ENCODE peak calls at places on chromosomes 3 and 15, in six cellular contexts. Q is Peyer's patch; N is AG04450; M is CD4-positive, alpha-beta T cell; R is small intestine; A is dorsolateral prefrontal cortex. Z is an unnamed sample.

GRCh38 chr3:162022931-162023330 is 526.3 kb downstream of the OTOL1 start:
- DNase-seq in Q (no peak), N (no peak), M (no peak), R (no peak), A (no peak), Z (no peak)

GRCh38 chr15:42157981-42158765 is 1.7 kb upstream of the PLA2G4F start:
- DNase-seq in Q (no peak), N (peak), M (no peak), R (no peak), A (no peak), Z (no peak)

GRCh38 chr3:105527949-105528348 is 161.2 kb downstream of the ALCAM start:
- DNase-seq in Q (no peak), N (no peak), M (no peak), R (no peak), A (no peak), Z (no peak)

GRCh38 chr15:90889313-90889730 is 5.0 kb downstream of the FES start:
- DNase-seq in Q (peak), N (no peak), M (no peak), R (peak), A (no peak), Z (no peak)

GRCh38 chr3:40237892-40238571 is 71.5 kb upstream of the EIF1B start:
- DNase-seq in Q (no peak), N (no peak), M (no peak), R (no peak), A (no peak), Z (no peak)

GRCh38 chr3:175378348-175378747 is 519.2 kb downstream of the NAALADL2 start:
- DNase-seq in Q (no peak), N (no peak), M (no peak), R (peak), A (no peak), Z (no peak)

GRCh38 chr3:70992557-70992956 is 591.0 kb downstream of the FOXP1 start:
- DNase-seq in Q (no peak), N (no peak), M (no peak), R (no peak), A (no peak), Z (no peak)

GRCh38 chr15:55343168-55343567 is 24.1 kb downstream of the PIGB start:
- DNase-seq in Q (no peak), N (no peak), M (no peak), R (no peak), A (no peak), Z (no peak)

GRCh38 chr3:71247221-71247947 is 336.1 kb downstream of the FOXP1 start:
- DNase-seq in Q (no peak), N (no peak), M (no peak), R (peak), A (no peak), Z (no peak)

GRCh38 chr3:175346573-175347356 is 487.6 kb downstream of the NAALADL2 start:
- DNase-seq in Q (peak), N (peak), M (no peak), R (peak), A (peak), Z (no peak)

GRCh38 chr15:51780636-51781035 is 29.2 kb downstream of the TMOD2 start:
- DNase-seq in Q (no peak), N (no peak), M (no peak), R (no peak), A (no peak), Z (no peak)

GRCh38 chr3:62186967-62187366 is 186.4 kb downstream of the FEZF2 start:
- DNase-seq in Q (no peak), N (no peak), M (no peak), R (peak), A (no peak), Z (no peak)

GRCh38 chr3:152471814-152472605 is 203.3 kb downstream of the MBNL1 start:
- DNase-seq in Q (no peak), N (no peak), M (peak), R (peak), A (no peak), Z (no peak)

GRCh38 chr3:172152869-172153268 is 113.5 kb downstream of the FNDC3B start:
- DNase-seq in Q (no peak), N (no peak), M (no peak), R (no peak), A (no peak), Z (no peak)

GRCh38 chr15:97525809-97526208 is 434.7 kb upstream of the ARRDC4 start:
- DNase-seq in Q (no peak), N (no peak), M (no peak), R (no peak), A (no peak), Z (no peak)

GRCh38 chr3:89276116-89276515 is 168.7 kb downstream of the EPHA3 start:
- DNase-seq in Q (no peak), N (no peak), M (no peak), R (no peak), A (no peak), Z (no peak)

GRCh38 chr3:44125241-44125640 is 116.4 kb upstream of the TOPAZ1 start:
- DNase-seq in Q (no peak), N (no peak), M (no peak), R (no peak), A (no peak), Z (no peak)

GRCh38 chr15:88908123-88908522 is 5.1 kb downstream of the MFGE8 start:
- DNase-seq in Q (no peak), N (no peak), M (no peak), R (no peak), A (no peak), Z (no peak)

GRCh38 chr3:191762323-191762960 is 301.5 kb downstream of the PYDC2 start:
- DNase-seq in Q (no peak), N (no peak), M (no peak), R (no peak), A (no peak), Z (no peak)

GRCh38 chr15:81117136-81117535 is 16.9 kb upstream of the CFAP161 start:
- DNase-seq in Q (no peak), N (peak), M (no peak), R (no peak), A (no peak), Z (no peak)

GRCh38 chr15:73227433-73228056 is 141.2 kb downstream of the HCN4 start:
- DNase-seq in Q (no peak), N (no peak), M (no peak), R (no peak), A (no peak), Z (no peak)

GRCh38 chr15:63979227-63979793 is 67.0 kb downstream of the DAPK2 start:
- DNase-seq in Q (no peak), N (no peak), M (no peak), R (no peak), A (no peak), Z (no peak)

GRCh38 chr3:61807865-61808276 is 246.5 kb downstream of the PTPRG start:
- DNase-seq in Q (no peak), N (no peak), M (no peak), R (peak), A (no peak), Z (no peak)

GRCh38 chr3:141998674-141999290 is 122.3 kb downstream of the ATP1B3 start:
- DNase-seq in Q (no peak), N (no peak), M (no peak), R (peak), A (no peak), Z (no peak)

GRCh38 chr15:37045241-37045640 is 55.1 kb downstream of the MEIS2 start:
- DNase-seq in Q (no peak), N (no peak), M (no peak), R (no peak), A (no peak), Z (no peak)

GRCh38 chr15:28955160-28955502 is 69.4 kb downstream of the APBA2 start:
- DNase-seq in Q (no peak), N (no peak), M (no peak), R (peak), A (no peak), Z (no peak)

GRCh38 chr3:108393128-108393900 is 97.0 kb downstream of the HHLA2 start:
- DNase-seq in Q (no peak), N (no peak), M (no peak), R (no peak), A (no peak), Z (no peak)

GRCh38 chr15:71049706-71050422 is 65.4 kb upstream of the THSD4 start:
- DNase-seq in Q (no peak), N (no peak), M (no peak), R (no peak), A (no peak), Z (no peak)

GRCh38 chr3:105610473-105610872 is 243.8 kb downstream of the ALCAM start:
- DNase-seq in Q (no peak), N (no peak), M (no peak), R (no peak), A (no peak), Z (no peak)

GRCh38 chr3:197345381-197345780 is 47.0 kb upstream of the DLG1 start:
- DNase-seq in Q (no peak), N (no peak), M (no peak), R (no peak), A (no peak), Z (no peak)

GRCh38 chr15:57003418-57003817 is 85.0 kb downstream of the TCF12 start:
- DNase-seq in Q (no peak), N (peak), M (no peak), R (no peak), A (no peak), Z (no peak)

GRCh38 chr3:10173926-10174435 is 9.3 kb downstream of the IRAK2 start:
- DNase-seq in Q (no peak), N (peak), M (no peak), R (no peak), A (no peak), Z (peak)

GRCh38 chr3:74273091-74273490 is 341.4 kb downstream of the CNTN3 start:
- DNase-seq in Q (no peak), N (no peak), M (no peak), R (no peak), A (no peak), Z (no peak)

GRCh38 chr3:81395739-81396138 is 365.7 kb downstream of the GBE1 start:
- DNase-seq in Q (no peak), N (no peak), M (no peak), R (no peak), A (no peak), Z (no peak)

GRCh38 chr3:108477511-108478147 is 32.8 kb downstream of the MYH15 start:
- DNase-seq in Q (peak), N (peak), M (peak), R (peak), A (no peak), Z (no peak)

GRCh38 chr3:128041378-128041777 is 10.9 kb upstream of the SEC61A1 start:
- DNase-seq in Q (no peak), N (no peak), M (no peak), R (no peak), A (no peak), Z (no peak)

GRCh38 chr3:64667887-64668581 is 19.8 kb downstream of the ADAMTS9 start:
- DNase-seq in Q (no peak), N (no peak), M (no peak), R (no peak), A (no peak), Z (peak)

GRCh38 chr15:40743466-40743865 is 11.6 kb downstream of the RMDN3 start:
- DNase-seq in Q (peak), N (no peak), M (no peak), R (peak), A (no peak), Z (no peak)
- H3K27ac ChIP-seq in Q (peak), N (no peak), M (peak), R (peak), A (no peak), Z (no peak)

DNA sequence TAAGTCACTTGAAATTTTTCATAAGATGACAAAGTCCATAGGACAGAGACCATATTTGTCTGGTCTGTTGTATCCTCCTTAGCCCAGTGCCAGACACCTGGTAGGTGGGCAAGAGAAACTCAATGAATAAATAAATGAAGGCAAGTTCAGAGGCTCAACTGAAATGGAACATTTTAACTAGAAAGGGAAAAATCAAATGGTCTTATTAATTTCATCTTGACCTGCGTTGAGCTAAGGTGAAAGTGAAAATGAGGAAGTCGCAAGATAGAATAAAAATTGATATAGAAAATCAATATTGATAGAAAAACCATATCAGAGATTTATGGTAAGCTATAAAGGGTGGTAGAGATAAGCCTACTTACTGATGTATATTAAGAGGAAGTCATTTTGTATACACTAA is 3.0 kb downstream of the NFKBIZ start:
- DNase-seq in Q (no peak), N (no peak), M (no peak), R (peak), A (no peak), Z (no peak)
- H3K27ac ChIP-seq in Q (peak), N (no peak), M (peak), R (peak), A (no peak), Z (no peak)

DNA sequence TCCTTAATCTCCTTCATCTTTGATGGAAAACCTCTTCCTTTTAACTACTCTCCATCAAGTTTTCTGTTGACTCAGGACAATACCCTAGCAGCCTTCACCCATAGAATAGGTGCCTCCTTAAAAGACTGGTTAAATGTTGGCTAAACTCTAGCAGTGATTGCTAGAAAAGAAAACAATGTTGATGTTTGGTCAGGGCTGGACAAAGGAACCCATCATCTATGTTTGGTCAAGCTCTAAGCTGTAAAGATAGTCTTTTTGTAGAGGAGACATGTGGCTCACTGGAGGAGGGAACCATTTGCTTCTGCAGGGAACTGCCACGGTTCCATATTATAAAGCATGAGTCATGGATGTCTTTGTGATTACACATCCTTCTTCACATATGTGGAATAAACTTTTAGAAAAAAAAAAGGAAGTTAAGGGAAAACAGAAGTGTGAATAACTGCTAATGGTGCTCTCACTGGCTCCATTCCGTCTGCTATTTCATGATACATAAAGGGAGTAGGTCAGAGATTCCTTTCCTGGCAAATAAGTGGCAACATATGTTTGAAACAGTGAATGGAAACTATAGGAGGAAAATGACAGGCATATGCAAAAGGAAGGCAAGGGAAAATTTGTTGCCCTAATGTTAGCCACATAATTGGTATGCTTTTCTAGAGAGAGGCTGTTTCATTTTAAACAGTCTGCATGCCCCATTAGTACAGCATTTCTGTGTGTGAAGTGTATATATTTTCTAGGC is 78.2 kb downstream of the CMSS1 start:
- DNase-seq in Q (no peak), N (peak), M (no peak), R (peak), A (no peak), Z (no peak)
- H3K27ac ChIP-seq in Q (no peak), N (peak), M (no peak), R (peak), A (no peak), Z (no peak)

DNA sequence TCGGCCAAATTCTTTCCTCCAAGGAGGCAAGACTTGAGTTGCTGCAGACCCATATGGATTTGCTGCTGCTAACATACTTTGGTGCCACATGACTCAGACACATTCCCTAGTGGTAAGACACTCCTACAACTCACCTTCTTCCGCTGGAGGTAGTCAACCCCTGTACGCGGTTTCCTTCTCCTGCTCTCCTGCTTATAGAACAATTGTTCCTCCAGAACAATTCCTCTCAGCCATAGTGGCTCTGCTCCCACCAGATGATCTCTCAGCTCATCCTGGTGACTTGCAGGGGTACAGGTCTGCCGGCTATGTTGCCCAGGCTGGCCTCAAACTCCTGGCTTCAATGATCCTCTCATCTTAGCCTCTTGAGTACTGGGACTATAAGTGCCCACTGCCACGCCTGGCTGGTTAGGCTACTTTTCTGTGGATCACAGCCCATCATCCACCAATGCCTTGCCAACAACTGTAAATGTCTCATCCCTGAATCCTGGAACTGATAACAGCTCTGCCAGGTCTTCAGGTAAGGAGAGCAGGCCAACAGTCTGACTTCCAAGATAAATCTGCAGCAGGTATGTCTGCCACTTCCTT is 2.4 kb upstream of the CXCR6 start:
- DNase-seq in Q (no peak), N (no peak), M (no peak), R (no peak), A (no peak), Z (no peak)
- H3K27ac ChIP-seq in Q (no peak), N (no peak), M (no peak), R (no peak), A (no peak), Z (no peak)

DNA sequence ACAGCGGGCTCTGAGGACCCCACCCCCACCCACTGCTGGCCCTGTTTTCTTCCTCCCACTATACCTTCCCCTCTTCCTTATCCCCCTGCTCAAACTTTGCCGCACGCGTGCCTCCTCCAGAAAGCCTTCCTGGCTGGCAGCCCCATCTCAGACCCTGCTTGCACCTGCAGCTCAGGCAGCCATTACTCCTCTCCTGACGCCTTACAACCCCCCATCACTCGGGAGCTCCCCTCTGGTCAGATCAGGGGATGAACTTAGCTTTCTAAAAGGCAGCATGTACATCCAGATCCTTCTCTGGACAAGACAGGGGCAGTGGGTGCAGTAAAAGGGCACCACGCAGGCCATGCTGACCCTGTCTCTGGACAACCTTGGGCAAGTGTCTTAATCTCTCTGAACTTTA is 94.5 kb downstream of the SEC22A start:
- DNase-seq in Q (peak), N (no peak), M (no peak), R (no peak), A (no peak), Z (no peak)
- H3K27ac ChIP-seq in Q (no peak), N (no peak), M (no peak), R (no peak), A (no peak), Z (no peak)

GRCh38 chr3:42148982-42149432 is 57.9 kb downstream of the TRAK1 start:
- DNase-seq in Q (no peak), N (peak), M (no peak), R (no peak), A (peak), Z (peak)
- H3K27ac ChIP-seq in Q (no peak), N (no peak), M (no peak), R (no peak), A (peak), Z (peak)

Z was measured in substantia nigra.